ENCODE peak calls at places on chromosome 2, in five cellular contexts. C is SK-N-SH, S is K562, G is sigmoid colon, T is spleen. J is an unnamed sample.
A peak's percentile ranks its signal among the peaks of the same experiment; 100 is the strongest.

GRCh38 chr2:39247512-39247911 is 3.7 kb upstream of the CDKL4 start:
- DNase-seq in C (no peak), S (no peak), G (no peak), T (no peak), J (no peak)

GRCh38 chr2:231348703-231349373 is 46.7 kb upstream of the B3GNT7 start:
- DNase-seq in C (no peak), S (no peak), G (no peak), T (no peak), J (no peak)

GRCh38 chr2:98898423-98898841 is 37.6 kb downstream of the CRACDL start:
- DNase-seq in C (no peak), S (no peak), G (no peak), T (no peak), J (no peak)

GRCh38 chr2:172965433-172965832 is 110.2 kb upstream of the MAP3K20 start:
- DNase-seq in C (no peak), S (no peak), G (no peak), T (no peak), J (no peak)

GRCh38 chr2:240919161-240919781 is 13.1 kb downstream of the CROCC2 start:
- DNase-seq in C (peak; percentile 34), S (no peak), G (peak; percentile 45), T (peak; percentile 65), J (no peak)

GRCh38 chr2:68196120-68196716 is 38.5 kb downstream of the PNO1 start:
- DNase-seq in C (no peak), S (no peak), G (peak; percentile 71), T (no peak), J (peak; percentile 25)

GRCh38 chr2:31428001-31428418 is 13.5 kb upstream of the XDH start:
- DNase-seq in C (no peak), S (no peak), G (no peak), T (no peak), J (no peak)

GRCh38 chr2:40213071-40213470 is 238.8 kb downstream of the SLC8A1 start:
- DNase-seq in C (no peak), S (no peak), G (no peak), T (no peak), J (no peak)

GRCh38 chr2:230868151-230868946 is 3.6 kb downstream of the ITM2C start:
- DNase-seq in C (peak; percentile 58), S (no peak), G (no peak), T (no peak), J (no peak)

GRCh38 chr2:68088950-68089349 is 26.1 kb upstream of the C1D start:
- DNase-seq in C (no peak), S (no peak), G (no peak), T (no peak), J (no peak)

GRCh38 chr2:176503760-176504159 is 234.5 kb downstream of the MTX2 start:
- DNase-seq in C (no peak), S (no peak), G (no peak), T (no peak), J (no peak)

GRCh38 chr2:12110074-12110473 is 363.6 kb downstream of the LPIN1 start:
- DNase-seq in C (no peak), S (no peak), G (no peak), T (no peak), J (no peak)

GRCh38 chr2:97669448-97669847 is at the start of gene C2orf92:
- DNase-seq in C (no peak), S (no peak), G (no peak), T (no peak), J (no peak)

GRCh38 chr2:229152784-229153183 is 118.3 kb downstream of the PID1 start:
- DNase-seq in C (no peak), S (no peak), G (no peak), T (no peak), J (no peak)

GRCh38 chr2:85590950-85591349 is 4.6 kb upstream of the RNF181 start:
- DNase-seq in C (no peak), S (no peak), G (no peak), T (no peak), J (no peak)
- H3K4me1 ChIP-seq in C (peaks cover 2% of the 10 kb centered on the region), S (peaks cover 27% of the 10 kb centered on the region), G (peaks cover 58% of the 10 kb centered on the region), T (peaks cover 75% of the 10 kb centered on the region), J (peaks cover 8% of the 10 kb centered on the region)

DNA sequence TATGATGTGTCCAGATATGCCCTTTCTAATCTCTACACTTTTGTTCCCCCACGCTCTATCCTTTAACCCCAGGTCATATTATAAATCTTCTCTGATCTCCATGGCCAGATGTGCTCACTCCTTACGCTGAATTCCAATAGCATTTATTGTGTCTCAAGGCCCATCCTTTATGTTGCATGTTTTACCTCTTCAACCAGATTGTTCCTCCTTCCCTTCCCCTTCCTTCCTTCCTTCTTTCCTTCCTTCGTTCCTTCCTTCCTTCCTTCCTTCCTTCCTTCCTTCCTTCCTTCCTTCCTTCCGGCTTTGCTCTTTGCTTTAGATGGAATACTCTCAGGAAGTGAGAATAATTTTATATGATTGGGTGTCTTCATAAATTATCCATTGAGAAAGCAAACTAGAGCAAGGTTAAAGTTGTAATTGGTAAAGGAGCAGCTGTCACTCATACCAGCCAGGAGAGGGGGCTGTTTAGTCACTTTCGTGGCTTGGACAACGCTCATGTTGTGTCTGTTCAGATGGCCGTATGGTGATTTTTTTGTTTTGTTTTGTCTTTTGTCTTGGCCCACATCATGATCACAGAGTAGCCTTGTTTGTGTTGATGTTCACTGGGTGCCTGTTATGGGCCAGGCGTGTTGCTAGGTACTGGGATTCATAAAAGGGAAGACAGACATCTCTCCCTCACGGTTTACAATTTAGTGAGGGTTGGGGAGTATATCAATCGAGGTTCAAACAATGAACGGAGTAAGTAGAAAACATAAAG is 68.0 kb downstream of the DAW1 start:
- DNase-seq in C (peak; percentile 31), S (peak; percentile 5), G (no peak), T (no peak), J (no peak)
- TF ChIP-seq CTCF in C (peak; percentile 72), S (no peak), G (no peak), T (no peak), J (no peak)

GRCh38 chr2:158496986-158497385 is 40.2 kb downstream of the PKP4 start:
- DNase-seq in C (no peak), S (no peak), G (no peak), T (no peak), J (no peak)
- TF ChIP-seq POLR2AphosphoS5 in C (no peak), S (no peak), G (no peak), T (no peak), J (no peak)

DNA sequence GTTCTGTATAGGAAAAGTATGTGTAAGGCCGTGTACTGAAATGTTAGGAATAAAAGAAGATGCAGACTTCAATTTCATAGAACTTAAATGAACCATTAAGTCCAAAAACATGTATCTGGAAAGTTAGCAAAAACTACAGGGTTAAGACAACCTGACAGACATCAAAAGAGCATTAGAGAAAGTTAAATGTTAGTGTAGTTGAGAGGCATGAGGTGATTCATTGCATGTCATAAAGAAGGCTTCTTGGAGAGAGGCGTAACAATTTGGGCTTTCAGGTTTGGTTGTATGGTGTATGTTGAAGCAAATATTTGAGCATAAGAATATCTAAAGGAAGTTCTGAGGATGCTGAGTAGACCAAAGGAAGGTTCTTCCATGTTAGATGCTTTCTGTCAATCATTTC is 6.3 kb downstream of the EPC2 start:
- DNase-seq in C (no peak), S (no peak), G (no peak), T (no peak), J (no peak)
- H3K4me1 ChIP-seq in C (no peaks in the 10 kb centered on the region), S (peaks cover 11% of the 10 kb centered on the region), G (peaks cover 59% of the 10 kb centered on the region), T (peaks cover 86% of the 10 kb centered on the region), J (no peaks in the 10 kb centered on the region)

DNA sequence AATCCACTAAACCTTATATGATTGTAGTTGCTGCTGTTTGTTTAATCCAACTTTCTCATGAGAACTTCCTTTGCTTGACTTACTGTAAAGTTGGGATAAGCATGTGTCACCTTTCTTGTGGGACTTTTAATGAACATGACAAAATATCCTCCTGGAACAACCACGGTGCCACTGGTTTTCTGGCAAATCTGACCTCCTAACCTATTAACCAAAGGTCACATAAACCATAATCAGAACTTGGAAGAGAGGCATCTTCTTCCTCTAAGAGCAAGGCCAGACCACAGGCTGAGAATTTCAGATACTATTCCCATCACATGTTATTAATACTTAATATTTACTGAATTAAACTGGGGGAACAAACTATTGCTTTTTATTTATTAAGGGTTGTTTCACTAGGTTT is 2.3 kb downstream of the SLC40A1 start:
- DNase-seq in C (no peak), S (no peak), G (no peak), T (no peak), J (no peak)
- TF ChIP-seq CTCF in C (no peak), S (no peak), G (no peak), T (no peak), J (no peak)

GRCh38 chr2:96320326-96321229 is 4.5 kb upstream of the ITPRIPL1 start:
- DNase-seq in C (no peak), S (no peak), G (no peak), T (no peak), J (no peak)

GRCh38 chr2:96318723-96319122 is 6.4 kb upstream of the ITPRIPL1 start:
- DNase-seq in C (no peak), S (no peak), G (no peak), T (no peak), J (no peak)

GRCh38 chr2:96319396-96319795 is 5.7 kb upstream of the ITPRIPL1 start:
- DNase-seq in C (no peak), S (no peak), G (no peak), T (no peak), J (no peak)

GRCh38 chr2:96323849-96324248 is 1.3 kb upstream of the ITPRIPL1 start:
- DNase-seq in C (no peak), S (no peak), G (no peak), T (no peak), J (no peak)

DNA sequence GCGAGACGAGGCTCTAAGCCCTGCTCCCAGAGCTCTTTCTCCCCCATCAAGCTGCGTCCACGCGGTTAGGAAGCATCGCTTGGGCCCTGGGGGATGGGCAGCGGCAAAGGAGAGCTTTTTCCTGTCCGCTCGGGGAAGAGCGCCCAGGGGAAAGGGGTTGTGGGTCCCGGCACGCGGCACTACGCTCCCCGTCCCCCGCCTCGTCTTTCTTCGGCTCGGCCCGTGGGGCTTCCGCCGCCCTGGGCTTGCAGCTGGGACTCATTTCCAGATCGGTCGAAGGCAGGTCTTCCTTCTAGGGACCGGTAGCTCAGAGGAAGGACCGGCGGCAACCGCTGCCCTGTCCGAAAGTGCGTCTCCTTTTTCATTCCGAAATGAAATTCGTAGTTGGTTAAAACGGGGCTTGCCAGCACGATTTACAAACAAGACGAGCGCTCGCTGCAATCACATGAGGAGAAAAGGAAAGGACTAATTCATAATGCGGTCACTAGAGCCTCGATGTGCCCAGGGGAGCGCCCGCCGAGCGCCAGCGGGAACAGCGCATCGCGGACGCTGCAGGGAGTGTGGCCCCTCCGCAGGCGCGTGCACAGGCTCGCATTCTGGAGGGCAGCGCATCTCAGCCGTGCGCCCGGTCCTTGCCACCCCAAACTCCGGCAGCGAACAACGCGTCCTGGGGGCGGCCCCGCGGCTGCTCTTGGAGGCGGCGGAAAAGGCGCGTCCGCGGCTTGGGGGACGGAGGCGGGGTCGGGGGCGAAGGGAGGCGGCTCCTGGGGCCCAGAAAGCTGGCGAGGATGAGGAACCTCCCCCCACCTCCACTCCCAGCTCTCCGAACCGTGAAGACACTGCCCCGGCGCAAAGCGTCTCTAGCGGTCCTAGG is 3.6 kb upstream of the ITPRIPL1 start:
- DNase-seq in C (peak; percentile 88), S (peak; percentile 86), G (no peak), T (peak; percentile 94), J (no peak)
- TF ChIP-seq POLR2AphosphoS5 in C (peak; percentile 22), S (no peak), G (no peak), T (peak; percentile 86), J (no peak)

GRCh38 chr2:111166115-111166514 is 45.4 kb downstream of the BCL2L11 start:
- DNase-seq in C (no peak), S (no peak), G (no peak), T (no peak), J (no peak)
- H3K4me1 ChIP-seq in C (peaks cover 23% of the 10 kb centered on the region), S (peaks cover 21% of the 10 kb centered on the region), G (peaks cover 18% of the 10 kb centered on the region), T (peaks cover 11% of the 10 kb centered on the region), J (no peaks in the 10 kb centered on the region)

J was measured in prostate gland.